ENCODE peak calls at places on chromosomes 7 and 10, in four cellular contexts. N is GM12891, G is uterus, Y is prostate gland. A is an unnamed sample.

GRCh38 chr10:22823109-22823508 is 104.7 kb upstream of the ARMC3 start:
- DNase-seq in N (no peak), G (no peak), Y (no peak), A (no peak)

GRCh38 chr10:99450624-99451498 is 20.4 kb upstream of the GOT1 start:
- DNase-seq in N (no peak), G (no peak), Y (no peak), A (no peak)

GRCh38 chr7:149872419-149873073 is 1.2 kb upstream of the ATP6V0E2 start:
- DNase-seq in N (no peak), Y (peak), G (peak), A (peak)

GRCh38 chr10:62083413-62083794 is 181.9 kb downstream of the ARID5B start:
- DNase-seq in Y (no peak), N (no peak), G (no peak), A (no peak)

GRCh38 chr10:94411304-94411703 is 9.0 kb downstream of the TBC1D12 start:
- DNase-seq in Y (no peak), N (no peak), G (no peak), A (no peak)

GRCh38 chr7:50677279-50677996 is 105.3 kb downstream of the GRB10 start:
- DNase-seq in Y (no peak), N (no peak), G (no peak), A (no peak)

GRCh38 chr10:93438796-93439253 is 43.3 kb downstream of the MYOF start:
- DNase-seq in G (peak), Y (peak), N (no peak), A (no peak)

GRCh38 chr10:74039561-74040145 is 41.7 kb downstream of the VCL start:
- DNase-seq in G (peak), Y (no peak), N (no peak), A (peak)

GRCh38 chr10:21953585-21954057 is 49.9 kb downstream of the DNAJC1 start:
- DNase-seq in Y (no peak), G (no peak), N (peak), A (peak)

GRCh38 chr10:31940839-31941653 is 12.4 kb upstream of the ARHGAP12 start:
- DNase-seq in G (no peak), Y (peak), N (no peak), A (no peak)

GRCh38 chr10:110081914-110082313 is 74.1 kb downstream of the ADD3 start:
- DNase-seq in N (no peak), Y (no peak), G (no peak), A (peak)

GRCh38 chr10:77287647-77288120 is 349.9 kb downstream of the KCNMA1 start:
- DNase-seq in N (no peak), Y (peak), G (peak), A (no peak)

GRCh38 chr7:137836113-137836509 is 10.7 kb downstream of the DGKI start:
- DNase-seq in G (no peak), Y (no peak), N (no peak), A (no peak)

GRCh38 chr7:152674860-152675760 is 831 bp downstream of the XRCC2 start:
- DNase-seq in Y (no peak), N (no peak), G (no peak), A (peak)

GRCh38 chr7:158828343-158829020 is 827 bp downstream of the ESYT2 start:
- DNase-seq in N (no peak), G (peak), Y (peak), A (peak)

GRCh38 chr7:38858281-38858884 is 50.6 kb downstream of the VPS41 start:
- DNase-seq in N (no peak), G (no peak), Y (no peak), A (no peak)

GRCh38 chr7:39271386-39271785 is 293.7 kb downstream of the POU6F2 start:
- DNase-seq in Y (peak), N (no peak), G (peak), A (no peak)

GRCh38 chr7:40572810-40573470 is 438.1 kb downstream of the SUGCT start:
- DNase-seq in Y (no peak), N (no peak), G (no peak), A (no peak)

GRCh38 chr10:86293323-86293840 is 73.2 kb downstream of the GRID1 start:
- DNase-seq in N (no peak), Y (no peak), G (no peak), A (no peak)

GRCh38 chr10:24650669-24651391 is 72.9 kb downstream of the ARHGAP21 start:
- DNase-seq in N (no peak), Y (no peak), G (no peak), A (no peak)

GRCh38 chr7:159032753-159033472 is 111.8 kb downstream of the VIPR2 start:
- DNase-seq in G (no peak), Y (peak), N (no peak), A (no peak)

GRCh38 chr7:39460486-39460885 is 105.7 kb upstream of the YAE1 start:
- DNase-seq in Y (no peak), G (no peak), N (no peak), A (no peak)

GRCh38 chr7:47571355-47572100 is 10.4 kb downstream of the TNS3 start:
- DNase-seq in Y (no peak), G (peak), N (no peak), A (no peak)

GRCh38 chr10:105063796-105064195 is 422.7 kb downstream of the SORCS3 start:
- DNase-seq in N (no peak), G (no peak), Y (no peak), A (peak)

GRCh38 chr7:104548861-104549260 is 220.5 kb downstream of the LHFPL3 start:
- DNase-seq in G (no peak), N (no peak), Y (no peak), A (no peak)

GRCh38 chr10:7333995-7334964 is 76.6 kb downstream of the SFMBT2 start:
- DNase-seq in G (no peak), Y (no peak), N (no peak), A (no peak)

GRCh38 chr10:42637142-42637541 is 1.2 kb downstream of the ZNF33B start:
- DNase-seq in G (no peak), N (no peak), Y (no peak), A (no peak)

GRCh38 chr7:141231018-141231792 is 157.3 kb downstream of the TMEM178B start:
- DNase-seq in G (no peak), N (no peak), Y (no peak), A (no peak)

GRCh38 chr10:111835562-111835961 is 348.0 kb downstream of the GPAM start:
- DNase-seq in G (no peak), Y (no peak), N (no peak), A (no peak)

GRCh38 chr10:129192344-129193128 is 274.5 kb upstream of the MGMT start:
- DNase-seq in G (peak), Y (no peak), N (no peak), A (no peak)

GRCh38 chr10:124294811-124295770 is 123.6 kb downstream of the OAT start:
- DNase-seq in Y (peak), N (no peak), G (no peak), A (no peak)

GRCh38 chr7:134514663-134515062 is 12.7 kb upstream of the AKR1B10 start:
- DNase-seq in G (no peak), N (peak), Y (peak), A (peak)

GRCh38 chr10:1183033-1183396 is 126.8 kb downstream of the WDR37 start:
- DNase-seq in N (no peak), G (no peak), Y (no peak), A (no peak)

GRCh38 chr7:20280475-20281351 is 50.0 kb upstream of the ITGB8 start:
- DNase-seq in Y (no peak), G (no peak), N (no peak), A (peak)

GRCh38 chr7:131370523-131370968 is 42.9 kb downstream of the MKLN1 start:
- DNase-seq in N (no peak), G (no peak), Y (no peak), A (peak)

GRCh38 chr10:98444314-98445006 is 2.3 kb downstream of the HPS1 start:
- DNase-seq in G (no peak), Y (no peak), N (no peak), A (peak)

GRCh38 chr10:20765066-20765465 is 132.0 kb downstream of the NEBL start:
- DNase-seq in N (no peak), Y (no peak), G (no peak), A (no peak)

GRCh38 chr10:90968448-90969086 is 47.7 kb upstream of the ANKRD1 start:
- DNase-seq in G (no peak), N (no peak), Y (no peak), A (no peak)
- TF ChIP-seq POLR2A in G (no peak), N (no peak), Y (no peak), A (no peak)

GRCh38 chr10:45442670-45443069 is 68.7 kb downstream of the ALOX5 start:
- DNase-seq in Y (no peak), G (no peak), N (no peak), A (no peak)
- TF ChIP-seq POLR2A in Y (no peak), G (no peak), N (no peak), A (no peak)

GRCh38 chr7:5375925-5376324 is 47.7 kb downstream of the TNRC18 start:
- DNase-seq in Y (no peak), N (no peak), G (no peak), A (no peak)
- TF ChIP-seq POLR2A in Y (no peak), N (no peak), G (no peak), A (no peak)

GRCh38 chr10:122374246-122374858 is at the start of gene PLEKHA1:
- DNase-seq in Y (peak), G (peak), N (peak), A (peak)
- TF ChIP-seq POLR2A in Y (peak), G (peak), N (no peak), A (no peak)

GRCh38 chr10:13945760-13946460 is 359.1 kb downstream of the PRPF18 start:
- DNase-seq in N (no peak), G (no peak), Y (no peak), A (no peak)
- TF ChIP-seq POLR2A in N (no peak), G (no peak), Y (no peak), A (no peak)

DNA sequence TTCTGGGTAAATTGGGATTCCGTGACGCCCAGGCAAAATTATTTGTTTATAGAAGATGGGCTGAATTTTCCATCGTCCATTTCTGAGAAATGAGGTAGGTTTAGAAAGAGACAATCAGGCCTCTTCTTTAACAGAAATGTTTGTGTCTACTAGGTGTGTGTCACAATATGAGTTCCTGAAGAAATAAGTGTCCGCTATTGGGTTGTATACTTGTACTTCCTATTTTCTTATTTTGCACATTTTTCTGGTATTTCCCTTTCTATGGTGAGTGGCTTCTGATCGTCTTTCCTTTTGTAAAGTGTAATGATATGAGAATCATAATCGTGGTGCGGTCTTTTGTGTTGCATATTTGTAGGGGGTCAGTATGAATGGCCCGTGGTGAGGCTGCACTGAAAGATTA is 84.0 kb downstream of the TCF7L2 start:
- DNase-seq in N (no peak), G (no peak), Y (no peak), A (no peak)
- TF ChIP-seq POLR2A in N (no peak), G (no peak), Y (no peak), A (no peak)

DNA sequence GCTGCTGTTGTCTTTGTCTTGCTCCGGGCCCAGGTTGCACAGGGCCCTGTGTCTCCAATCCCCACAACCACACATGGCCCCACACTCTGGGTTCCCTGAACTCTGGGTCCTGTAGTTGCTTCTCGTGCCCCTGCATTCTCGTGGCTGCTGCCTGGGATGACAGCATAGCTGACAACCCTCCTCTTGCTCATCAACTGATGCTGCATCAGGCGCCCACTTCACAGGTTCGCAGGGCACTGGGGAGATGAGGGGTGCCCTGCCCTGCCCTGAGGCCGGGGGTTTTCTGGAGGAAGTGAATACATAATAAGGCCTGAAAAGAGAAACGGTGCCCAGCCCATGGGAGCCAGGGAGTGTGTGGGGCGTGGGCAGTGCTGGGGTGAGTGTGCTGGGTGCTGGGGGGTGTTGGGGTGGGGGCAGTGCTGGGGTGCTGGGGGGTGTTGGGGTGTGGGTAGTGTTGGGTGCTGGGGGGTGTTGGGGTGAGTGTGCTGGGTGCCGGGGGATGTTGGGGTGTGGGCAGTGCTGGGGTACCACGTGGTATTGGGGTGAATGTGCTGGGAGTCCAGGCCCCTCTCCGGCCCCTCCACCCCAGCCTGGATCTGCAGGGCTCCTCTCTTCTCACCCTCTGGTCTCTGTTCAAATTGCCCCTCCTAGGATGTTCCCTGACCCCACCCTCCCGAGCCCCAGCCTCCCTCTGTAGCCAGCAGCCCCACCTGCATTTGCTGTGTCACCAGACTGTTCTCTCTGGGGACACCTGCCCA is 2.0 kb upstream of the MTG1 start:
- DNase-seq in G (no peak), N (no peak), Y (no peak), A (no peak)
- TF ChIP-seq POLR2A in G (no peak), N (no peak), Y (no peak), A (no peak)